ENCODE peak calls at places on chromosomes 16 and 17, in eight cellular contexts. B, L, V, Y, C, A, R and H are unnamed samples. For H3K4me1, the result is how much of the 10 kb centered on the place peaks cover.

GRCh38 chr17:72388765-72389473 is 268.1 kb downstream of the SOX9 start:
- DNase-seq in B (no peak), L (no peak), V (peak), Y (peak), C (no peak), A (peak), R (no peak), H (no peak)

GRCh38 chr17:31319253-31319661 is 2.2 kb downstream of the EVI2A start:
- DNase-seq in B (no peak), L (no peak), V (no peak), Y (no peak), C (no peak), A (no peak), R (no peak), H (no peak)

GRCh38 chr17:70945386-70945785 is 776.1 kb downstream of the KCNJ2 start:
- DNase-seq in B (no peak), L (no peak), V (no peak), Y (peak), C (no peak), A (no peak), R (no peak), H (no peak)

GRCh38 chr16:82756283-82756599 is 129.5 kb downstream of the CDH13 start:
- DNase-seq in B (no peak), L (no peak), V (no peak), Y (no peak), C (no peak), A (no peak), R (no peak), H (no peak)

GRCh38 chr16:27408012-27408601 is 6.1 kb downstream of the IL21R start:
- DNase-seq in B (peak), L (no peak), V (no peak), Y (no peak), C (no peak), A (no peak), R (no peak), H (no peak)

GRCh38 chr17:77443743-77444260 is 303.0 kb downstream of the SEC14L1 start:
- DNase-seq in B (no peak), L (no peak), V (no peak), Y (no peak), C (no peak), A (no peak), R (no peak), H (no peak)

GRCh38 chr16:10387378-10387681 is 1.5 kb downstream of the ATF7IP2 start:
- DNase-seq in B (no peak), L (no peak), V (no peak), Y (no peak), C (no peak), A (no peak), R (no peak), H (no peak)

GRCh38 chr17:72117748-72118587 is 2.9 kb upstream of the SOX9 start:
- DNase-seq in B (no peak), L (no peak), V (no peak), Y (peak), C (no peak), A (no peak), R (no peak), H (peak)

GRCh38 chr17:55774834-55775233 is 24.0 kb downstream of the PCTP start:
- DNase-seq in B (no peak), L (no peak), V (no peak), Y (no peak), C (no peak), A (no peak), R (no peak), H (no peak)

GRCh38 chr17:77602062-77602746 is 356.3 kb upstream of the TNRC6C start:
- DNase-seq in B (peak), L (no peak), V (no peak), Y (peak), C (peak), A (no peak), R (peak), H (no peak)

GRCh38 chr16:87335306-87335967 is 18.2 kb upstream of the C16orf95 start:
- DNase-seq in B (no peak), L (no peak), V (no peak), Y (no peak), C (no peak), A (no peak), R (no peak), H (no peak)

GRCh38 chr17:32671891-32672290 is 185.1 kb downstream of the CDK5R1 start:
- DNase-seq in B (no peak), L (no peak), V (no peak), Y (no peak), C (peak), A (no peak), R (peak), H (peak)

GRCh38 chr17:38868968-38869646 is 751 bp upstream of the LASP1 start:
- DNase-seq in B (peak), L (peak), V (peak), Y (peak), C (peak), A (peak), R (peak), H (peak)

GRCh38 chr17:13306310-13306962 is 288.6 kb upstream of the ELAC2 start:
- DNase-seq in B (peak), L (no peak), V (no peak), Y (peak), C (peak), A (peak), R (peak), H (no peak)

GRCh38 chr17:75182319-75182568 is 515 bp downstream of the SUMO2 start:
- DNase-seq in B (no peak), L (peak), V (no peak), Y (peak), C (no peak), A (no peak), R (no peak), H (no peak)

GRCh38 chr17:67376509-67376891 is 581 bp upstream of the PITPNC1 start:
- DNase-seq in B (peak), L (no peak), V (no peak), Y (no peak), C (no peak), A (no peak), R (no peak), H (no peak)

GRCh38 chr16:30065943-30066881 is 652 bp downstream of the ALDOA start:
- DNase-seq in B (peak), L (peak), V (no peak), Y (no peak), C (peak), A (no peak), R (peak), H (peak)

GRCh38 chr16:57512296-57513001 is 23.9 kb downstream of the CCDC102A start:
- DNase-seq in B (no peak), L (no peak), V (no peak), Y (no peak), C (no peak), A (no peak), R (no peak), H (no peak)

GRCh38 chr16:57510016-57510871 is 24.0 kb upstream of the DOK4 start:
- DNase-seq in B (no peak), L (no peak), V (no peak), Y (no peak), C (no peak), A (no peak), R (no peak), H (no peak)

GRCh38 chr16:57507414-57508083 is 21.3 kb upstream of the DOK4 start:
- DNase-seq in B (no peak), L (no peak), V (no peak), Y (no peak), C (no peak), A (no peak), R (no peak), H (no peak)

GRCh38 chr16:57508084-57508425 is 21.8 kb upstream of the DOK4 start:
- DNase-seq in B (no peak), L (no peak), V (no peak), Y (no peak), C (no peak), A (no peak), R (no peak), H (no peak)

GRCh38 chr16:57509231-57509923 is 23.1 kb upstream of the DOK4 start:
- DNase-seq in B (no peak), L (no peak), V (no peak), Y (no peak), C (no peak), A (no peak), R (no peak), H (no peak)
- H3K4me1 ChIP-seq in B (under half), L (under half), V (under half), Y (under half), C (under half), A (under half), R (under half), H (under half)

GRCh38 chr17:78883090-78883532 is 19.9 kb downstream of the CEP295NL start:
- DNase-seq in B (peak), L (peak), V (peak), Y (no peak), C (peak), A (peak), R (peak), H (peak)

GRCh38 chr17:78885956-78886355 is 17.0 kb downstream of the CEP295NL start:
- DNase-seq in B (no peak), L (no peak), V (peak), Y (no peak), C (no peak), A (peak), R (no peak), H (no peak)

GRCh38 chr17:78884876-78885667 is 17.9 kb downstream of the CEP295NL start:
- DNase-seq in B (no peak), L (no peak), V (no peak), Y (no peak), C (no peak), A (no peak), R (no peak), H (no peak)

GRCh38 chr17:78883533-78884131 is 19.4 kb downstream of the CEP295NL start:
- DNase-seq in B (peak), L (peak), V (peak), Y (peak), C (peak), A (peak), R (peak), H (peak)

GRCh38 chr17:78884148-78884870 is 18.7 kb downstream of the CEP295NL start:
- DNase-seq in B (peak), L (no peak), V (no peak), Y (no peak), C (no peak), A (no peak), R (no peak), H (no peak)
- H3K4me1 ChIP-seq in B (half or more), L (under half), V (under half), Y (under half), C (half or more), A (half or more), R (half or more), H (under half)

GRCh38 chr17:45262516-45263476 is 902 bp upstream of the SPATA32 start:
- DNase-seq in B (no peak), L (no peak), V (peak), Y (peak), C (no peak), A (no peak), R (no peak), H (no peak)
- H3K4me1 ChIP-seq in B (under half), L (under half), V (under half), Y (under half), C (under half), A (under half), R (under half), H (under half)

GRCh38 chr17:7606280-7606679 is 8.4 kb downstream of the FXR2 start:
- DNase-seq in B (no peak), L (no peak), V (no peak), Y (no peak), C (no peak), A (no peak), R (peak), H (no peak)
- H3K4me1 ChIP-seq in B (under half), L (under half), V (under half), Y (under half), C (under half), A (under half), R (under half), H (under half)

DNA sequence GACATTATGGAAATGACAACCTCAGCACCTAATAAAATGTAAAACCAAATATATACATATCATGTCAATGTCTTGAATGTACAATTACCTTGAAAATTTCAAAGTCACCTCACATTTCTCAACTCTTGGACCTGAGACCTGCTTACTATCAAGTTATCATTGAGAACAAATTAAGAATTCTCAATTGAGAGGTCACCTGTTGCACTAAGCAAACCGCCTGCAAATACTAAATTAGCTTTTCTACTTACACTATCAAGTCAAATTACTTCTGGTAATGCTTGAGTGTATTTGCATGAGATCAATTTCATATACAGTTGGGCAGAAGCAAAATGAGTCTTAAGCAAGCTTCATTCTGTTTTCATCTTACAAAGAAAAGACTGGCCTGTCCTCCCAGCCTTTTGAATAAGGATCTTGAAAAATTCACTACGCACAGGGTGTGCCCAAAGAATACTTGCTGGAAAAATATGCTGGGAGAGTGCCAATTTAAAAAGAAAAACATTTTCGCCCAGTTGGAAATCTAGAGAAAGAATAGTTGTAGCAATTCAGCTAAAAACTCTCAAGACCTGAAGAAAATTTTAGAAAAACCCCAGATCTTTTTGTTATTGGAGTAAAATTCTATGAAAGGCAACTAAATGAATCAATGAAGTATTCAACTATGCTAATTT is 35.7 kb downstream of the KANSL1 start:
- DNase-seq in B (peak), L (no peak), V (no peak), Y (no peak), C (no peak), A (no peak), R (no peak), H (no peak)
- H3K4me1 ChIP-seq in B (half or more), L (under half), V (under half), Y (under half), C (half or more), A (under half), R (half or more), H (under half)

DNA sequence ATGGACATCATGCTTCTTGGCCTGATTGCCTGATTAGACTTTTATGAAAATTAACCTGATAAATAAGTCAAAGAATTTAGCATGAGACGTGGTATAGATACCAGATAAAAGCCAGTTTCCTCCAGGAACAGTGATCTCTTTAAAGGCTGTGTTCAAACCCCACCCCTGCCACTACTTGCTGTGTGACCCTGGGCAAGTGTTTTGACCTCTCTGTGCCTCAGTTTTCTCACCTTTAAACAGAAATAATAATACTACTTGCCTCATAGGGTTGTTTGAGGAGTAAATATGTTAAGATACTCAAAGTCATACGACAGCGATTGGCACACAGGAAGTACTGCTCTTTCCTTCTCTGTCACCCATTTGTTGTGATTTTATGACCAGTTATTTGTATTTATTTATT is 115.5 kb downstream of the MAF start:
- DNase-seq in B (no peak), L (no peak), V (no peak), Y (no peak), C (no peak), A (no peak), R (no peak), H (no peak)
- H3K4me1 ChIP-seq in B (under half), L (under half), V (under half), Y (under half), C (under half), A (under half), R (under half), H (under half)